ENCODE peak calls at places on chromosome 3, in ten cellular contexts. Q, L, O, D, X, H, N, I, F and C are unnamed samples.

GRCh38 chr3:5187920-5188418 is 462 bp downstream of the EDEM1 start:
- DNase-seq in F (no peak), O (peak; percentile 62), H (peak; percentile 94), L (peak; percentile 57), D (peak; percentile 41), Q (peak; percentile 73), X (peak; percentile 76), N (no peak), I (no peak), C (no peak)

GRCh38 chr3:34229871-34230270 is 431.4 kb downstream of the PDCD6IP start:
- DNase-seq in I (no peak), N (no peak), F (no peak), Q (peak; percentile 80), O (no peak), D (no peak), H (no peak), L (peak; percentile 23), X (no peak), C (no peak)

GRCh38 chr3:1987983-1988382 is 110.7 kb upstream of the CNTN4 start:
- DNase-seq in Q (no peak), H (no peak), O (peak; percentile 45), F (peak; percentile 48), I (no peak), X (no peak), N (no peak), D (peak; percentile 2), L (peak; percentile 49), C (no peak)

GRCh38 chr3:143218176-143218575 is 98.6 kb downstream of the CHST2 start:
- DNase-seq in X (no peak), D (no peak), Q (no peak), L (no peak), F (no peak), H (no peak), I (no peak), N (no peak), O (no peak), C (no peak)

GRCh38 chr3:66210687-66211295 is 10.0 kb upstream of the SLC25A26 start:
- DNase-seq in D (no peak), I (no peak), X (no peak), H (no peak), F (no peak), L (no peak), O (no peak), Q (no peak), N (no peak), C (no peak)

GRCh38 chr3:156957715-156958114 is 131.6 kb downstream of the LEKR1 start:
- DNase-seq in I (no peak), L (no peak), O (no peak), F (no peak), H (no peak), Q (no peak), X (no peak), N (no peak), D (no peak), C (no peak)

GRCh38 chr3:108818404-108818803 is 4.2 kb upstream of the TRAT1 start:
- DNase-seq in N (no peak), I (no peak), O (peak; percentile 84), X (peak; percentile 0), L (peak; percentile 54), D (peak; percentile 17), Q (peak; percentile 76), F (no peak), H (no peak), C (peak; percentile 37)

GRCh38 chr3:146177072-146177936 is 16.3 kb upstream of the PLOD2 start:
- DNase-seq in I (peak; percentile 33), O (no peak), F (no peak), Q (no peak), D (no peak), X (peak; percentile 19), H (no peak), L (no peak), N (no peak), C (no peak)

GRCh38 chr3:52775877-52776276 is 1.5 kb upstream of the ITIH1 start:
- DNase-seq in D (no peak), N (no peak), O (no peak), I (peak; percentile 1), L (no peak), H (no peak), X (no peak), F (no peak), Q (no peak), C (no peak)

GRCh38 chr3:137763594-137763938 is 549 bp upstream of the SOX14 start:
- DNase-seq in Q (no peak), O (peak; percentile 61), X (peak; percentile 10), L (no peak), N (no peak), D (no peak), I (no peak), H (no peak), F (no peak), C (no peak)

GRCh38 chr3:42667096-42667522 is 13.6 kb downstream of the ZBTB47 start:
- DNase-seq in N (no peak), H (no peak), I (no peak), O (no peak), D (no peak), X (no peak), F (no peak), Q (no peak), L (no peak), C (no peak)
- H3K27ac ChIP-seq in N (no peak overlapping the region), H (no peak overlapping the region), I (peak overlapping the region; percentile 0), O (no peak overlapping the region), D (no peak overlapping the region), X (no peak overlapping the region), F (no peak overlapping the region), Q (no peak overlapping the region), L (peak overlapping the region; percentile 81), C (no peak overlapping the region)

GRCh38 chr3:114216186-114216970 is 21.0 kb downstream of the ZNF80 start:
- DNase-seq in N (peak; percentile 61), D (peak; percentile 79), I (no peak), F (no peak), H (no peak), L (no peak), Q (no peak), O (no peak), X (peak; percentile 73), C (no peak)
- H3K27ac ChIP-seq in N (peak overlapping the region; percentile 52), D (no peak overlapping the region), I (no peak overlapping the region), F (peak overlapping the region; percentile 95), H (peak overlapping the region; percentile 96), L (no peak overlapping the region), Q (peak overlapping the region; percentile 98), O (no peak overlapping the region), X (peak overlapping the region; percentile 37), C (no peak overlapping the region)

GRCh38 chr3:25432191-25432720 is 4.2 kb downstream of the RARB start:
- DNase-seq in D (no peak), O (no peak), I (no peak), N (no peak), X (no peak), H (no peak), L (no peak), F (no peak), Q (no peak), C (no peak)
- H3K27ac ChIP-seq in D (no peak overlapping the region), O (no peak overlapping the region), I (peak overlapping the region; percentile 44), N (peak overlapping the region; percentile 99), X (no peak overlapping the region), H (no peak overlapping the region), L (peak overlapping the region; percentile 99), F (no peak overlapping the region), Q (no peak overlapping the region), C (no peak overlapping the region)

GRCh38 chr3:111594205-111594604 is 941 bp downstream of the ZBED2 start:
- DNase-seq in Q (no peak), X (peak; percentile 84), D (peak; percentile 96), H (no peak), I (no peak), O (no peak), L (no peak), N (peak; percentile 78), F (no peak), C (no peak)
- H3K27ac ChIP-seq in Q (no peak overlapping the region), X (peak overlapping the region; percentile 15), D (no peak overlapping the region), H (no peak overlapping the region), I (no peak overlapping the region), O (no peak overlapping the region), L (no peak overlapping the region), N (no peak overlapping the region), F (no peak overlapping the region), C (no peak overlapping the region)

GRCh38 chr3:189132125-189132744 is 39.5 kb upstream of the TPRG1 start:
- DNase-seq in I (no peak), H (peak; percentile 87), Q (no peak), F (no peak), N (peak; percentile 92), X (peak; percentile 90), L (no peak), D (peak; percentile 94), O (no peak), C (no peak)
- H3K27ac ChIP-seq in I (peak overlapping the region; percentile 40), H (peak overlapping the region; percentile 76), Q (no peak overlapping the region), F (peak overlapping the region; percentile 60), N (peak overlapping the region; percentile 71), X (peak overlapping the region; percentile 44), L (no peak overlapping the region), D (peak overlapping the region; percentile 22), O (no peak overlapping the region), C (no peak overlapping the region)

DNA sequence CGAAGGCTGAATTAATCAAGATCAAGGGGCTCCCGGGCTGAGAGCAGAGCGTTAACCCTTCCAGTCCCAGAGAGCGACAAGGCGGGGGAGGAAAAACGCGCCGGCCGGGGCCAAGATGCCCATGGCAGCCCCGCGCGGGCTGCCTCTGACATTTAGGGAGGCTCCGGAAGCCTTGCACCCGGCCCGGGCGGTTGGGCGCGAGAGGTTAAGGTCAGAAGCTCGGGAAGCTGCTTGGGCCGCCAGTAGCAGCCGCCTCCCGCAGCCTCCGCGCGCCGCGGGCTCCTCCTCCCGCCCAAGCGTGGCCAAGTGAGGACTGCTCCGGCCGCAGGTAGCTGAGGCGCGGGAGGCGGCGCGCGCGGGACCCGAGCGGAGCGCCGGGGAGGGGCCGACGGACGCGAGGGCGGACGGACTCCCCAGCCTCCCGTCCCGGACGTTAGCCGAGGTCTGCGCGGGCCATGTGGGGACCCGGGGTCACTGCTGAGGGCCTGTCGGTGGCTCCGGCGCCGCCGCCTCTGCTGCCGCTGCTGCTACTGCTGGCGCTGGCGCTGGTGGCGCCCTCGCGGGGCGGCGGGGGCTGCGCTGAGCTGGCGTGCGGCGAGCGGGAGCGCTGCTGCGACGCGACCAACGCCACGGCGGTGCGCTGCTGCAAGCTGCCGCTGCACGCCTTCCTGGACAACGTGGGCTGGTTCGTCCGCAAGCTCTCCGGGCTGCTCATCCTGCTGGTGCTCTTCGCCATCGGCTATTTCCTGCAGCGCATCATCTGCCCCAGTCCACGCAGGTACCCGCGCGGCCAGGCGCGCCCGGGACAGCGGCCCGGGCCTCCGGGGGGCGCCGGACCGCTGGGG is at the start of gene C3orf80:
- DNase-seq in D (peak; percentile 52), N (no peak), O (peak; percentile 91), Q (peak; percentile 53), X (peak; percentile 81), H (peak; percentile 80), L (peak; percentile 79), F (peak; percentile 62), I (no peak), C (no peak)
- H3K27ac ChIP-seq in D (no peak within 1 kb of the TSS), N (no peak within 1 kb of the TSS), O (no peak within 1 kb of the TSS), Q (no peak within 1 kb of the TSS), X (no peak within 1 kb of the TSS), H (peak within 1 kb of the TSS; percentile 27), L (no peak within 1 kb of the TSS), F (no peak within 1 kb of the TSS), I (no peak within 1 kb of the TSS), C (no peak within 1 kb of the TSS)